ENCODE peak calls at places on chromosomes 7 and 10, in four cellular contexts. R is stimulated activated CD8-positive, alpha-beta memory T cell treated with anti-CD3 and anti-CD28 coated beads, Interleukin-15, amount 100 ng/mL, for 1 hour; L is NCI-H1105 treated with DMSO at 0.1 percent for 48 hours; E is CD8-positive, alpha-beta T cell. F is an unnamed sample.

GRCh38 chr7:142301299-142301698 is 43.4 kb upstream of the PRSS58 start:
- DNase-seq in E (no peak), R (no peak), L (no peak), F (no peak)

GRCh38 chr10:97278491-97278989 is 13.9 kb downstream of the ARHGAP19 start:
- DNase-seq in E (no peak), L (peak; percentile 64), R (no peak), F (peak; percentile 29)

GRCh38 chr7:129775695-129776396 is 164.3 kb downstream of the NRF1 start:
- DNase-seq in E (no peak), L (no peak), R (no peak), F (no peak)

GRCh38 chr10:126227762-126228134 is 160.5 kb downstream of the ADAM12 start:
- DNase-seq in L (no peak), R (no peak), E (no peak), F (no peak)

GRCh38 chr10:119235381-119235780 is 28.0 kb downstream of the GRK5 start:
- DNase-seq in R (no peak), E (no peak), L (no peak), F (no peak)

GRCh38 chr7:22571776-22572175 is 71.8 kb upstream of the STEAP1B start:
- DNase-seq in L (no peak), R (no peak), E (no peak), F (no peak)

GRCh38 chr10:132146271-132146671 is 40.5 kb upstream of the DPYSL4 start:
- DNase-seq in E (no peak), L (no peak), R (no peak), F (no peak)

GRCh38 chr10:116947838-116948529 is 57.0 kb downstream of the SHTN1 start:
- DNase-seq in L (no peak), E (no peak), R (no peak), F (no peak)

GRCh38 chr10:131833446-131834080 is 67.2 kb upstream of the PPP2R2D start:
- DNase-seq in L (no peak), R (no peak), E (no peak), F (no peak)

GRCh38 chr10:48306870-48307531 is 524 bp downstream of the MAPK8 start:
- DNase-seq in R (peak; percentile 39), E (peak; percentile 74), L (peak; percentile 41), F (peak; percentile 20)

GRCh38 chr10:98417481-98417959 is 2.5 kb upstream of the PYROXD2 start:
- DNase-seq in R (no peak), E (no peak), L (no peak), F (no peak)

GRCh38 chr7:90119178-90119971 is 34.9 kb upstream of the STEAP1 start:
- DNase-seq in E (peak; percentile 24), R (peak; percentile 0), L (peak; percentile 37), F (peak; percentile 44)

GRCh38 chr7:91082854-91083495 is 181.3 kb upstream of the FZD1 start:
- DNase-seq in E (no peak), L (peak; percentile 55), R (no peak), F (peak; percentile 25)

GRCh38 chr7:31553636-31554035 is 39.7 kb downstream of the ITPRID1 start:
- DNase-seq in E (no peak), R (no peak), L (peak; percentile 93), F (peak; percentile 98)

GRCh38 chr7:128812514-128813168 is 17.6 kb upstream of the FLNC start:
- DNase-seq in R (no peak), E (no peak), L (no peak), F (peak; percentile 41)

GRCh38 chr7:159056722-159057121 is 87.9 kb downstream of the VIPR2 start:
- DNase-seq in R (no peak), E (no peak), L (no peak), F (no peak)

GRCh38 chr10:102596506-102596971 is 47.7 kb upstream of the TRIM8 start:
- DNase-seq in L (peak; percentile 49), E (peak; percentile 28), R (no peak), F (peak; percentile 26)

GRCh38 chr10:110500515-110500905 is 2.8 kb downstream of the DUSP5 start:
- DNase-seq in R (no peak), E (no peak), L (no peak), F (no peak)

GRCh38 chr10:77512219-77512578 is 125.4 kb downstream of the KCNMA1 start:
- DNase-seq in E (no peak), R (no peak), L (no peak), F (no peak)

GRCh38 chr7:108592633-108593277 is 23.1 kb downstream of the DNAJB9 start:
- DNase-seq in L (peak; percentile 87), E (no peak), R (no peak), F (peak; percentile 33)

GRCh38 chr7:26286157-26286556 is 5.5 kb upstream of the SNX10 start:
- DNase-seq in E (no peak), L (no peak), R (no peak), F (no peak)

GRCh38 chr7:93148727-93149126 is 542 bp upstream of the SAMD9L start:
- DNase-seq in R (no peak), E (no peak), L (no peak), F (no peak)

GRCh38 chr7:156984209-156984891 is 26.1 kb downstream of the MNX1 start:
- DNase-seq in L (no peak), R (no peak), E (no peak), F (no peak)

GRCh38 chr7:107007892-107008287 is 36.6 kb upstream of the PRKAR2B start:
- DNase-seq in E (no peak), R (no peak), L (no peak), F (no peak)

GRCh38 chr7:100694196-100694745 is at the start of gene GIGYF1:
- DNase-seq in L (peak; percentile 46), E (peak; percentile 71), R (no peak), F (peak; percentile 47)

GRCh38 chr10:360653-361052 is 225.4 kb downstream of the ZMYND11 start:
- DNase-seq in E (no peak), R (no peak), L (peak; percentile 19), F (peak; percentile 92)

F was measured in NCI-H748 treated with DMSO at 0.1 percent for 48 hours.